ENCODE peak calls at places on chromosomes 11 and 22, in seven cellular contexts. Y is GM12892, U is K562, J is HepG2, A is SK-N-SH, N is GM12878, R is H1. O is an unnamed sample.

GRCh38 chr11:94132152-94132558 is 3.5 kb downstream of the PANX1 start:
- DNase-seq in Y (no peak), U (no peak), J (no peak), A (no peak), N (no peak), R (no peak), O (no peak)

GRCh38 chr11:27390959-27391326 is 27.9 kb upstream of the CCDC34 start:
- DNase-seq in Y (no peak), U (no peak), J (no peak), A (no peak), N (no peak), R (no peak), O (no peak)

GRCh38 chr22:22167791-22168189 is 76.8 kb upstream of the VPREB1 start:
- DNase-seq in Y (no peak), U (no peak), J (no peak), A (no peak), N (peak; percentile 79), R (no peak), O (no peak)

GRCh38 chr22:26642465-26643367 is 14.7 kb upstream of the MIAT start:
- DNase-seq in Y (no peak), U (peak; percentile 64), J (no peak), A (no peak), N (no peak), R (no peak), O (no peak)

GRCh38 chr11:34570584-34570983 is 50.3 kb upstream of the EHF start:
- DNase-seq in Y (no peak), U (no peak), J (no peak), A (peak; percentile 27), N (no peak), R (no peak), O (no peak)

GRCh38 chr11:128279861-128280260 is 307.5 kb downstream of the ETS1 start:
- DNase-seq in Y (no peak), U (no peak), J (no peak), A (no peak), N (no peak), R (no peak), O (no peak)

GRCh38 chr11:1077417-1078119 is 2.9 kb downstream of the MUC2 start:
- DNase-seq in Y (no peak), U (no peak), J (no peak), A (no peak), N (no peak), R (no peak), O (no peak)

GRCh38 chr11:49995559-49995958 is 13.2 kb upstream of the OR4C12 start:
- DNase-seq in Y (no peak), U (peak; percentile 19), J (peak; percentile 73), A (peak; percentile 18), N (no peak), R (no peak), O (no peak)

GRCh38 chr11:87675993-87676392 is 499.2 kb downstream of the RAB38 start:
- DNase-seq in Y (no peak), U (no peak), J (no peak), A (no peak), N (no peak), R (no peak), O (no peak)

GRCh38 chr22:22940961-22941605 is 53.5 kb downstream of the IGLL5 start:
- DNase-seq in Y (no peak), U (no peak), J (no peak), A (no peak), N (no peak), R (no peak), O (no peak)

GRCh38 chr11:79845002-79845709 is 404.3 kb upstream of the TENM4 start:
- DNase-seq in Y (no peak), U (no peak), J (no peak), A (no peak), N (no peak), R (no peak), O (no peak)

GRCh38 chr22:24474221-24474620 is 20.9 kb upstream of the UPB1 start:
- DNase-seq in Y (no peak), U (no peak), J (peak; percentile 64), A (no peak), N (no peak), R (no peak), O (no peak)

GRCh38 chr11:117454564-117454917 is 126.9 kb downstream of the CEP164 start:
- DNase-seq in Y (no peak), U (no peak), J (no peak), A (peak; percentile 51), N (no peak), R (no peak), O (no peak)

GRCh38 chr11:108606495-108607160 is 13.1 kb upstream of the EXPH5 start:
- DNase-seq in Y (no peak), U (no peak), J (no peak), A (no peak), N (no peak), R (no peak), O (no peak)

GRCh38 chr11:75319035-75319877 is 32.2 kb downstream of the ARRB1 start:
- DNase-seq in Y (no peak), U (no peak), J (no peak), A (no peak), N (no peak), R (no peak), O (no peak)

GRCh38 chr11:3835752-3836151 is 5.0 kb downstream of the RHOG start:
- DNase-seq in Y (no peak), U (no peak), J (no peak), A (no peak), N (no peak), R (no peak), O (no peak)

GRCh38 chr22:21573293-21573734 is 5.8 kb downstream of the UBE2L3 start:
- DNase-seq in Y (no peak), U (no peak), J (no peak), A (no peak), N (no peak), R (no peak), O (no peak)

GRCh38 chr22:35824256-35824655 is 106.6 kb downstream of the APOL5 start:
- DNase-seq in Y (no peak), U (no peak), J (peak; percentile 71), A (no peak), N (no peak), R (no peak), O (no peak)

GRCh38 chr11:13962562-13963168 is at the start of gene SPON1:
- DNase-seq in Y (peak; percentile 18), U (no peak), J (no peak), A (peak; percentile 78), N (no peak), R (no peak), O (peak; percentile 30)
- TF ChIP-seq POLR2AphosphoS5 in Y (no peak), U (no peak), J (no peak), A (no peak), N (no peak), R (no peak), O (no peak)

DNA sequence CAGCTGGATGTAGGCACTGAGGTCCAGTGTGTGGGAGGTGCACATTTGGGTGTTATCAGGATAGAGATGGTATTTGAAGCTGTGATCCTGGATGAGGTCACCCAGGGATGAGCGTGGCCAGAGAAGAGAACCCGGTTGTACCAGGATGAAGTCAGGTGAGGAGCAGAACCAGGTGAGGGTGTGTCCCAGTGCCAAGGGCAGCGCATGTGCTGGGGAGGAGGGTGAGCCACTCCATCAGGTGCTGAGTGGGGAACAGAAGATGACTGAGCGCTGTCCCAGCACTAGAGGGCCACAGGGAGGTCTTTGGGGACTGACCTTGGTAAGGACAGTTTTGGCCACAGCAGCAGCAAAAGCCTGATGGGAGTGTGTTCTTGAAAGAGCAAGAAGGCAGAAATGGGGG is 2.7 kb downstream of the ARL2 start:
- DNase-seq in Y (no peak), U (no peak), J (no peak), A (no peak), N (no peak), R (no peak), O (no peak)
- TF ChIP-seq TAF1 in Y (no peak), U (no peak), J (no peak), A (no peak), N (no peak), R (no peak), O (no peak)

DNA sequence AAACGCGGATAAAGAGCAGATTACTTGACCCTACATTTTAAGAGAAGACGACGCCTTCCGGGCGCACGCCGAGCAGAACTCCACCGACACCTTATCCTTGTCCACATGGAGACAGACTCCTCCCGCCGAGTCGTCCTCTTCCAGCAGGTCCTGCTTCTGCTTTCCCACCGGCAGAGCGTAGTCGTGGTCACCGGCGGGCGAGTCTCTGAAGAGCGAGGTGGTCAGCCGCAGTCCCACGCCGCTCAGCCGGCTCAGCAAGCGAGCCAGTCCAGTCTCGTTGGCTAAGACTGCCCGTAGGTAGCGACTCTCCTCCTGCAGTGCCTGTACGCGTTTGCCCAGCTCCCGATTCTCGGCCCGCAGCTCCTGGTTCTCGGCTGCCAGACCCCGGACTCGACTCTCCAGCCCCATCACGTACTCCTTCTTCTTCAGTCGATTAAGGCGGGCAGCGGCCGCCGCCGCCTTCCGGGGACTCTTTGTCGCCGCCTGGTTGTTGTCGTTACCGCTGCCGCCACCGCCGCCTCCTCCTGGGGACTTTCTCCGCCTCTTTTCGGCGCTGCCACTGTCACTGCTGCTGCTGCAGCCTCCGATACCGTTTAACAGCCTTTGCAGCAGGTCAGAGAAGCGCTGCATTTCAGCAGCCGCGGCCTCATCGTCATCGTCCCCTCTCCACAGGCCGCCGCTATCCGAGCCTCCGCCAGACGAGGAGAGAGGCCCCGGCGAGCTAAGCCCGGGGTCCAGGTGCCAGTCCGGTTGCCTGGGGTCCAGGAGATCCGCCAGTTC is 958 bp downstream of the CREBZF start:
- DNase-seq in Y (peak; percentile 53), U (peak; percentile 74), J (peak; percentile 50), A (peak; percentile 82), N (no peak), R (no peak), O (peak; percentile 59)
- TF ChIP-seq POLR2AphosphoS5 in Y (peak; percentile 36), U (no peak), J (no peak), A (no peak), N (peak; percentile 21), R (peak; percentile 5), O (no peak)

DNA sequence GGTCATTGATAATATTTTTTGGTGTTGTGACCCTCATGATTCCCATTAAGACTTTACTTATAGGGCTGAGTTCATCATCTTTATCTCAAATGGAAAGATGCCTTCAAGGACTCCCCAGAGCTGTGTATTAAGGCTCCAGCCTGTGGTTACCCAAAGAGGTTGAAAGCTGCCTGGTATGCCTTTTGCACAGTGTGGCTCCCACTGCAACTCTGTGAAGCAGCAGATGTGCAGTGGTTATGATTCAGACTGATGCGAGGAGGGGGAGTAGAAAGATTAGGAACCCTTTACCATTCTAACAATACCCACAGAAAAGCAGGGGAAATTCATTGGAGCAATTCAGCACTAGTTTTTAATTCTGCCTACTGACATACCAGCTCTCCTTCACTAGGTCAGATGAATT is 560.0 kb downstream of the INSC start:
- DNase-seq in Y (no peak), U (no peak), J (no peak), A (no peak), N (no peak), R (no peak), O (no peak)
- TF ChIP-seq TAF1 in Y (no peak), U (no peak), J (no peak), A (no peak), N (no peak), R (no peak), O (no peak)

O was measured in GM12891.